ENCODE peak calls at places on chromosomes 3 and 15, in ten cellular contexts. O is heart left ventricle, I is sigmoid colon, A is colonic mucosa, T is IMR-90, N is thyroid gland, D is mammary epithelial cell, C is mucosa of descending colon, Y is cardiac muscle cell, B is right lobe of liver. J is an unnamed sample.

GRCh38 chr15:63094495-63094931 is 27.1 kb upstream of the LACTB start:
- DNase-seq in O (no peak), I (no peak), A (no peak), T (peak; percentile 86), N (peak; percentile 19), D (no peak), C (no peak), Y (no peak), B (no peak), J (no peak)

GRCh38 chr3:192514754-192515660 is 212.3 kb downstream of the FGF12 start:
- DNase-seq in O (peak; percentile 19), I (no peak), A (peak; percentile 20), T (no peak), N (peak; percentile 40), D (no peak), C (peak; percentile 14), Y (peak; percentile 7), B (peak; percentile 23), J (peak; percentile 87)

GRCh38 chr15:66459818-66460615 is 37.5 kb downstream of the SNAPC5 start:
- DNase-seq in O (no peak), I (no peak), A (no peak), T (peak; percentile 77), N (peak; percentile 66), D (peak; percentile 83), C (no peak), Y (no peak), B (no peak), J (no peak)

GRCh38 chr15:65336767-65337435 is 32.4 kb downstream of the RNU5B-1 start:
- DNase-seq in O (no peak), I (no peak), A (no peak), T (no peak), N (no peak), D (no peak), C (no peak), Y (no peak), B (no peak), J (no peak)

GRCh38 chr3:84717894-84718293 is 240.9 kb upstream of the CADM2 start:
- DNase-seq in O (no peak), I (no peak), A (no peak), T (no peak), N (no peak), D (no peak), C (no peak), Y (no peak), B (no peak), J (no peak)

GRCh38 chr3:149623819-149624218 is 34.0 kb downstream of the WWTR1 start:
- DNase-seq in O (no peak), I (no peak), A (no peak), T (no peak), N (no peak), D (no peak), C (no peak), Y (peak; percentile 60), B (no peak), J (no peak)

GRCh38 chr15:63593705-63594671 is 3.2 kb upstream of the FBXL22 start:
- DNase-seq in O (no peak), I (no peak), A (no peak), T (no peak), N (no peak), D (peak; percentile 14), C (no peak), Y (no peak), B (no peak), J (no peak)

GRCh38 chr3:8663177-8664061 is 18.8 kb upstream of the SSUH2 start:
- DNase-seq in O (peak; percentile 59), I (no peak), A (peak; percentile 65), T (peak; percentile 61), N (peak; percentile 58), D (peak; percentile 65), C (peak; percentile 88), Y (peak; percentile 74), B (peak; percentile 50), J (peak; percentile 83)

GRCh38 chr15:20356444-20357138 is 185.0 kb downstream of the GOLGA6L6 start:
- DNase-seq in O (peak; percentile 67), I (peak; percentile 69), A (no peak), T (no peak), N (no peak), D (no peak), C (peak; percentile 69), Y (no peak), B (peak; percentile 56), J (peak; percentile 56)

GRCh38 chr3:63076357-63076756 is 201.1 kb upstream of the CADPS start:
- DNase-seq in O (no peak), I (no peak), A (no peak), T (no peak), N (no peak), D (no peak), C (peak; percentile 5), Y (no peak), B (no peak), J (no peak)

GRCh38 chr3:127088511-127089430 is 104.2 kb upstream of the PRR23E start:
- DNase-seq in O (no peak), I (no peak), A (no peak), T (no peak), N (no peak), D (no peak), C (no peak), Y (no peak), B (no peak), J (no peak)

GRCh38 chr15:72888211-72888610 is 104.7 kb upstream of the ADPGK start:
- DNase-seq in O (no peak), I (no peak), A (no peak), T (no peak), N (no peak), D (no peak), C (no peak), Y (no peak), B (no peak), J (no peak)

GRCh38 chr3:197317250-197317963 is 19.0 kb upstream of the DLG1 start:
- DNase-seq in O (no peak), I (no peak), A (no peak), T (peak; percentile 95), N (peak; percentile 34), D (peak; percentile 89), C (no peak), Y (peak; percentile 93), B (no peak), J (no peak)

GRCh38 chr15:68646751-68647150 is 68.0 kb downstream of the CORO2B start:
- DNase-seq in O (no peak), I (peak; percentile 32), A (no peak), T (no peak), N (no peak), D (no peak), C (no peak), Y (no peak), B (no peak), J (no peak)

GRCh38 chr3:150303776-150304175 is 104.3 kb upstream of the TSC22D2 start:
- DNase-seq in O (no peak), I (no peak), A (no peak), T (no peak), N (no peak), D (no peak), C (no peak), Y (no peak), B (no peak), J (peak; percentile 22)

GRCh38 chr3:149744151-149744550 is 8.1 kb downstream of the COMMD2 start:
- DNase-seq in O (no peak), I (no peak), A (no peak), T (no peak), N (no peak), D (no peak), C (no peak), Y (no peak), B (no peak), J (no peak)

GRCh38 chr3:193132923-193133463 is 108.0 kb upstream of the PLAAT1 start:
- DNase-seq in O (no peak), I (no peak), A (no peak), T (no peak), N (no peak), D (no peak), C (no peak), Y (no peak), B (no peak), J (no peak)

GRCh38 chr3:149638401-149639092 is 19.3 kb downstream of the WWTR1 start:
- DNase-seq in O (no peak), I (no peak), A (no peak), T (peak; percentile 88), N (no peak), D (peak; percentile 48), C (no peak), Y (peak; percentile 47), B (no peak), J (peak; percentile 22)

GRCh38 chr15:48962662-48963523 is 826 bp downstream of the SHC4 start:
- DNase-seq in O (no peak), I (peak; percentile 70), A (no peak), T (peak; percentile 61), N (peak; percentile 35), D (peak; percentile 59), C (peak; percentile 10), Y (peak; percentile 62), B (peak; percentile 50), J (peak; percentile 28)

GRCh38 chr15:100835626-100836025 is 44.0 kb upstream of the ALDH1A3 start:
- DNase-seq in O (no peak), I (no peak), A (no peak), T (peak; percentile 48), N (no peak), D (no peak), C (no peak), Y (no peak), B (no peak), J (no peak)
- H3K4me1 ChIP-seq in O (no peaks in the 10 kb centered on the region), I (no peaks in the 10 kb centered on the region), A (no peaks in the 10 kb centered on the region), T (peaks cover 2% of the 10 kb centered on the region), N (no peaks in the 10 kb centered on the region), D (peaks cover 10% of the 10 kb centered on the region), C (no peaks in the 10 kb centered on the region), Y (no peaks in the 10 kb centered on the region), B (no peaks in the 10 kb centered on the region), J (no peaks in the 10 kb centered on the region)

DNA sequence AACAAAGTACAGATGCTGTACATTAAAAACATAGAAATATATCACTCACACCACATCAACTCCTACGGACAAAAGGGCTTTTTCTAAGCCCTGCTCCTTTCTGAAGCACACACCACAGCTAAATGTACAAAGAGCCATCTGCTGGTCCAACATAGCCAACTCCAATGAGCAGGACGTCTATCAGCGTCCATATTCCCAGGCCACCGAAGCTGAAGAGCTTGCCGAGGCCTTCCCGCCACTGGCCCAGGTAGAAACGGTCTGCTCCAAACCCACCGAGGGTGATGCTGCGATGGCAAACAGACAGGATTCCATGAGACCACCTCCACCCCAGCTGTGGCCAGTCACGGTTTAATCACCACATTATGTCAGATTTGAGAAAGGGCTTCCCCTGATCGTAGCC is 9.8 kb downstream of the TM2D3 start:
- DNase-seq in O (no peak), I (no peak), A (no peak), T (no peak), N (no peak), D (no peak), C (no peak), Y (peak; percentile 47), B (no peak), J (no peak)
- TF ChIP-seq CTCF in O (no peak), I (no peak), A (no peak), T (no peak), N (no peak), D (peak; percentile 9), C (no peak), Y (peak; percentile 28), B (no peak), J (no peak)

GRCh38 chr3:172134352-172134751 is 95.0 kb downstream of the FNDC3B start:
- DNase-seq in O (no peak), I (no peak), A (no peak), T (no peak), N (no peak), D (no peak), C (no peak), Y (no peak), B (no peak), J (no peak)
- H3K4me1 ChIP-seq in O (peaks cover 37% of the 10 kb centered on the region), I (no peaks in the 10 kb centered on the region), A (peaks cover 7% of the 10 kb centered on the region), T (peaks cover 25% of the 10 kb centered on the region), N (peaks cover 71% of the 10 kb centered on the region), D (peaks cover 57% of the 10 kb centered on the region), C (peaks cover 35% of the 10 kb centered on the region), Y (peaks cover 20% of the 10 kb centered on the region), B (peaks cover 70% of the 10 kb centered on the region), J (peaks cover 69% of the 10 kb centered on the region)

GRCh38 chr15:42156266-42156922 is at the start of gene PLA2G4F:
- DNase-seq in O (no peak), I (no peak), A (peak; percentile 81), T (no peak), N (peak; percentile 92), D (peak; percentile 32), C (peak; percentile 75), Y (no peak), B (no peak), J (peak; percentile 84)
- TF ChIP-seq CTCF in O (no peak), I (no peak), A (no peak), T (no peak), N (no peak), D (peak; percentile 20), C (no peak), Y (no peak), B (no peak), J (no peak)